ENCODE peak calls at places on chromosomes 1 and 21, in seven cellular contexts. T is ELF-1; W is prostate gland; F is BE2C; K is pancreas; Q is heart left ventricle; V is activated effector memory CD4-positive, alpha-beta T cell treated with anti-CD3 and anti-CD28 coated beads, Interleukin-2, amount 50 U/mL, for 16 hours. I is an unnamed sample.

GRCh38 chr1:79042117-79042516 is 35.6 kb upstream of the ADGRL4 start:
- DNase-seq in K (no peak), T (no peak), Q (no peak), F (no peak), W (no peak), V (no peak), I (no peak)

GRCh38 chr1:161001068-161001467 is 19.9 kb downstream of the F11R start:
- DNase-seq in Q (no peak), W (no peak), K (no peak), V (no peak), T (no peak), F (no peak), I (no peak)

GRCh38 chr1:39576016-39576657 is 453 bp downstream of the PABPC4 start:
- DNase-seq in Q (peak), K (peak), T (peak), W (peak), F (no peak), V (peak), I (no peak)

GRCh38 chr1:223259462-223259861 is 104.5 kb downstream of the SUSD4 start:
- DNase-seq in K (no peak), Q (no peak), W (no peak), V (no peak), F (no peak), T (no peak), I (no peak)

GRCh38 chr1:230540416-230540815 is 101.9 kb upstream of the COG2 start:
- DNase-seq in K (no peak), T (no peak), W (no peak), F (no peak), V (no peak), Q (no peak), I (no peak)

GRCh38 chr1:163202833-163203451 is at the start of gene RGS5:
- DNase-seq in K (no peak), Q (peak), F (peak), V (no peak), T (peak), W (no peak), I (no peak)

GRCh38 chr1:115829023-115829674 is 11.8 kb downstream of the NHLH2 start:
- DNase-seq in Q (no peak), K (no peak), V (no peak), F (peak), T (peak), W (no peak), I (no peak)

GRCh38 chr1:182784556-182785171 is 4.9 kb upstream of the NPL start:
- DNase-seq in Q (no peak), K (no peak), F (peak), V (no peak), T (no peak), W (peak), I (peak)

GRCh38 chr1:168093616-168094015 is 43.1 kb downstream of the GPR161 start:
- DNase-seq in W (no peak), Q (no peak), F (no peak), V (no peak), K (no peak), T (no peak), I (no peak)

GRCh38 chr1:227914801-227915563 is 32.8 kb downstream of the WNT9A start:
- DNase-seq in Q (no peak), K (peak), V (no peak), W (no peak), T (no peak), F (no peak), I (no peak)

GRCh38 chr1:64019818-64020217 is 183.6 kb upstream of the UBE2U start:
- DNase-seq in W (no peak), T (no peak), V (no peak), K (no peak), Q (no peak), F (no peak), I (no peak)

GRCh38 chr1:164611754-164612642 is 53.0 kb downstream of the PBX1 start:
- DNase-seq in Q (no peak), F (no peak), K (peak), V (no peak), T (peak), W (peak), I (peak)

GRCh38 chr1:10638559-10639300 is 157.7 kb downstream of the CASZ1 start:
- DNase-seq in W (no peak), F (no peak), Q (no peak), K (no peak), T (no peak), V (no peak), I (no peak)

GRCh38 chr21:29193907-29194306 is 63.5 kb downstream of the MAP3K7CL start:
- DNase-seq in W (no peak), F (no peak), Q (no peak), T (no peak), V (no peak), K (no peak), I (peak)

GRCh38 chr21:23887709-23888303 is 1719.5 kb downstream of the MRPL39 start:
- DNase-seq in F (no peak), Q (no peak), V (peak), W (no peak), T (no peak), K (no peak), I (no peak)

GRCh38 chr1:244050835-244051444 is at the start of gene ZBTB18:
- DNase-seq in K (no peak), Q (no peak), F (peak), W (no peak), V (no peak), T (peak), I (no peak)

GRCh38 chr1:33334081-33334552 is 13.2 kb upstream of the A3GALT2 start:
- DNase-seq in Q (peak), F (no peak), K (no peak), W (no peak), V (peak), T (no peak), I (no peak)

GRCh38 chr1:153355445-153356071 is 2.1 kb upstream of the S100A9 start:
- DNase-seq in K (no peak), W (peak), Q (no peak), F (peak), V (peak), T (peak), I (peak)

GRCh38 chr1:223443397-223443796 is 50.2 kb downstream of the CCDC185 start:
- DNase-seq in F (no peak), W (no peak), V (no peak), Q (no peak), T (no peak), K (no peak), I (no peak)

GRCh38 chr1:63112155-63112914 is 210.0 kb upstream of the FOXD3 start:
- DNase-seq in Q (no peak), V (no peak), T (peak), F (no peak), W (no peak), K (no peak), I (peak)

GRCh38 chr1:78619029-78619428 is 1.2 kb upstream of the IFI44L start:
- DNase-seq in T (no peak), F (no peak), K (no peak), Q (no peak), V (no peak), W (no peak), I (no peak)

GRCh38 chr1:207861442-207862177 is 49.3 kb downstream of the CD34 start:
- DNase-seq in T (no peak), K (no peak), V (peak), Q (no peak), F (no peak), W (no peak), I (no peak)

GRCh38 chr21:45592208-45592619 is 50.0 kb upstream of the SLC19A1 start:
- DNase-seq in T (no peak), Q (no peak), F (no peak), V (peak), W (no peak), K (no peak), I (no peak)

GRCh38 chr21:41207401-41208388 is 39.7 kb downstream of the BACE2 start:
- DNase-seq in K (peak), T (no peak), V (no peak), Q (peak), F (no peak), W (peak), I (peak)

GRCh38 chr1:232952514-232953175 is 2.2 kb downstream of the NTPCR start:
- DNase-seq in T (peak), F (peak), V (no peak), Q (no peak), K (no peak), W (peak), I (peak)

GRCh38 chr1:88685239-88685604 is 1.1 kb downstream of the PKN2 start:
- DNase-seq in K (no peak), F (no peak), W (no peak), Q (no peak), T (no peak), V (no peak), I (no peak)

GRCh38 chr1:160206421-160207117 is 1.4 kb downstream of the PEA15 start:
- DNase-seq in W (no peak), V (no peak), F (no peak), T (peak), K (no peak), Q (no peak), I (peak)

GRCh38 chr1:209896346-209896745 is 41.7 kb upstream of the SYT14 start:
- DNase-seq in V (no peak), K (no peak), Q (no peak), F (no peak), W (no peak), T (no peak), I (no peak)

GRCh38 chr21:24759348-24760118 is 847.7 kb downstream of the MRPL39 start:
- DNase-seq in V (no peak), Q (no peak), W (no peak), F (no peak), K (no peak), T (no peak), I (no peak)

GRCh38 chr1:225816643-225817538 is 7.0 kb downstream of the EPHX1 start:
- DNase-seq in F (no peak), K (peak), V (no peak), W (no peak), Q (peak), T (peak), I (no peak)

GRCh38 chr1:159970932-159971342 is 16.9 kb upstream of the SLAMF9 start:
- DNase-seq in W (no peak), F (no peak), V (no peak), Q (no peak), T (no peak), K (peak), I (peak)

GRCh38 chr1:245453556-245453955 is 298.8 kb downstream of the KIF26B start:
- DNase-seq in V (no peak), F (no peak), Q (no peak), W (no peak), T (no peak), K (no peak), I (no peak)

GRCh38 chr1:2948751-2949680 is 72.3 kb upstream of the ACTRT2 start:
- DNase-seq in K (peak), V (no peak), T (no peak), Q (no peak), F (no peak), W (no peak), I (no peak)

I was measured in COLO829.